ENCODE peak calls at places on chromosome 17, in four cellular contexts. Y is activated CD4-positive, alpha-beta T cell treated with anti-CD3 and anti-CD28 coated beads for 4 hours; E is germinal center; L is ELR. C is an unnamed sample.

GRCh38 chr17:58005728-58006562 is 1.1 kb downstream of the SRSF1 start:
- DNase-seq in E (no peak), L (no peak), Y (peak; percentile 71), C (no peak)

GRCh38 chr17:14621826-14622621 is 321.1 kb downstream of the HS3ST3B1 start:
- DNase-seq in Y (no peak), L (no peak), E (no peak), C (no peak)

GRCh38 chr17:42522263-42522790 is 13.7 kb upstream of the NAGLU start:
- DNase-seq in E (no peak), L (no peak), Y (no peak), C (no peak)

GRCh38 chr17:81683208-81683583 is 401 bp downstream of the ARL16 start:
- DNase-seq in E (no peak), L (peak; percentile 61), Y (no peak), C (peak; percentile 66)

GRCh38 chr17:44556114-44556853 is 1.0 kb upstream of the FZD2 start:
- DNase-seq in Y (no peak), L (peak; percentile 75), E (peak; percentile 76), C (peak; percentile 77)

GRCh38 chr17:2299756-2300155 is 3.8 kb downstream of the SMG6 start:
- DNase-seq in E (no peak), Y (no peak), L (no peak), C (no peak)

GRCh38 chr17:73311781-73312641 is at the start of gene CDC42EP4:
- DNase-seq in E (peak; percentile 70), Y (peak; percentile 80), L (peak; percentile 97), C (no peak)

GRCh38 chr17:6413073-6413472 is 21.8 kb downstream of the AIPL1 start:
- DNase-seq in Y (no peak), E (peak; percentile 42), L (peak; percentile 74), C (peak; percentile 84)

GRCh38 chr17:41534899-41535546 is 6.9 kb upstream of the KRT19 start:
- DNase-seq in L (no peak), E (no peak), Y (no peak), C (no peak)

GRCh38 chr17:48720263-48721008 is 1.9 kb downstream of the PRAC1 start:
- DNase-seq in Y (no peak), E (no peak), L (no peak), C (no peak)

GRCh38 chr17:77693301-77693700 is 265.2 kb upstream of the TNRC6C start:
- DNase-seq in E (no peak), Y (no peak), L (no peak), C (no peak)

GRCh38 chr17:47738178-47738577 is 5.1 kb downstream of the TBX21 start:
- DNase-seq in Y (no peak), E (no peak), L (no peak), C (no peak)

GRCh38 chr17:57406131-57406980 is 150.0 kb downstream of the MSI2 start:
- DNase-seq in Y (no peak), L (no peak), E (no peak), C (no peak)

GRCh38 chr17:68327823-68328557 is 36.7 kb downstream of the ARSG start:
- DNase-seq in E (no peak), Y (no peak), L (no peak), C (peak; percentile 60)

GRCh38 chr17:6657633-6658287 is 6.2 kb downstream of the C17orf100 start:
- DNase-seq in E (no peak), L (no peak), Y (no peak), C (peak; percentile 59)

GRCh38 chr17:34261568-34261967 is 6.5 kb downstream of the CCL2 start:
- DNase-seq in L (no peak), E (no peak), Y (no peak), C (no peak)

GRCh38 chr17:77700165-77700881 is 258.2 kb upstream of the TNRC6C start:
- DNase-seq in Y (no peak), L (no peak), E (no peak), C (no peak)

GRCh38 chr17:352421-353212 is at the start of gene RPH3AL:
- DNase-seq in E (no peak), L (no peak), Y (no peak), C (no peak)

GRCh38 chr17:73595068-73595865 is 49.0 kb downstream of the SDK2 start:
- DNase-seq in Y (no peak), L (no peak), E (peak; percentile 62), C (peak; percentile 66)

GRCh38 chr17:5419959-5420653 is at the start of gene RPAIN:
- DNase-seq in L (peak; percentile 89), Y (peak; percentile 87), E (peak; percentile 87), C (peak; percentile 97)

C was measured in Karpas-422.